ENCODE peak calls at places on chromosomes 3 and 15, in nine cellular contexts. T is heart left ventricle, Q is HCT116, P is A549, H is endothelial cell of umbilical vein, Y is adrenal gland, M is uterus, D is body of pancreas, B is prostate gland. K is an unnamed sample. For H3K4me1, the result is how much of the 10 kb centered on the place peaks cover.

GRCh38 chr15:26842391-26842790 is 24.5 kb upstream of the GABRA5 start:
- DNase-seq in D (no peak), Y (no peak), B (no peak), Q (no peak), M (no peak), P (no peak), H (no peak), T (no peak), K (no peak)

GRCh38 chr3:30332196-30333021 is 274.0 kb upstream of the TGFBR2 start:
- DNase-seq in D (no peak), H (no peak), T (no peak), B (peak), Y (no peak), Q (no peak), P (no peak), M (no peak), K (no peak)

GRCh38 chr3:151146071-151146730 is 56.8 kb downstream of the GPR171 start:
- DNase-seq in Y (peak), D (peak), B (peak), P (peak), T (peak), M (peak), H (peak), Q (peak), K (peak)

GRCh38 chr3:10561162-10561561 is 55.8 kb upstream of the ATP2B2 start:
- DNase-seq in P (no peak), H (no peak), T (peak), Y (no peak), B (no peak), M (no peak), Q (no peak), D (no peak), K (peak)

GRCh38 chr15:83844742-83845141 is 190.8 kb downstream of the ADAMTSL3 start:
- DNase-seq in T (no peak), D (no peak), P (no peak), Y (no peak), M (peak), H (no peak), B (no peak), Q (no peak), K (no peak)

GRCh38 chr3:86245360-86245759 is 745.6 kb downstream of the VGLL3 start:
- DNase-seq in M (no peak), Q (no peak), Y (no peak), P (no peak), B (no peak), T (no peak), H (no peak), D (no peak), K (no peak)

GRCh38 chr3:120284702-120285507 is at the start of gene GPR156:
- DNase-seq in T (no peak), D (no peak), M (no peak), H (no peak), Q (no peak), B (no peak), P (peak), Y (no peak), K (no peak)

GRCh38 chr3:182740710-182741109 is 52.6 kb upstream of the ATP11B start:
- DNase-seq in B (no peak), D (no peak), Q (peak), P (peak), M (no peak), T (no peak), Y (no peak), H (no peak), K (no peak)

GRCh38 chr3:120634539-120634938 is 38.4 kb downstream of the NDUFB4 start:
- DNase-seq in B (no peak), H (no peak), D (no peak), Y (no peak), M (no peak), T (no peak), Q (no peak), P (no peak), K (no peak)

GRCh38 chr3:83934208-83935150 is 1024.3 kb upstream of the CADM2 start:
- DNase-seq in B (peak), T (no peak), H (no peak), Y (no peak), D (no peak), P (peak), M (no peak), Q (no peak), K (no peak)

GRCh38 chr3:174023445-174023844 is 625.9 kb downstream of the NLGN1 start:
- DNase-seq in P (no peak), Q (no peak), M (no peak), B (no peak), T (no peak), D (no peak), Y (no peak), H (no peak), K (no peak)

GRCh38 chr15:85125056-85125661 is 143.5 kb downstream of the PDE8A start:
- DNase-seq in Y (no peak), M (no peak), D (no peak), B (no peak), T (no peak), P (no peak), H (peak), Q (peak), K (no peak)

GRCh38 chr3:5217824-5218595 is 30.5 kb downstream of the EDEM1 start:
- DNase-seq in D (peak), B (no peak), T (no peak), Q (no peak), M (peak), P (no peak), H (no peak), Y (no peak), K (no peak)

GRCh38 chr3:125045965-125046364 is 9.8 kb downstream of the HEG1 start:
- DNase-seq in Y (no peak), H (no peak), Q (no peak), D (no peak), T (no peak), M (no peak), B (no peak), P (no peak), K (no peak)

GRCh38 chr3:20040476-20041196 is 390 bp downstream of the KAT2B start:
- DNase-seq in Q (peak), P (peak), T (peak), M (peak), B (peak), H (peak), D (peak), Y (peak), K (peak)

GRCh38 chr3:169657351-169658124 is 6.0 kb downstream of the MECOM start:
- DNase-seq in H (peak), M (no peak), T (no peak), B (no peak), P (no peak), Q (no peak), Y (no peak), D (peak), K (no peak)

GRCh38 chr3:168624892-168625291 is 529.2 kb upstream of the GOLIM4 start:
- DNase-seq in P (no peak), M (no peak), Q (no peak), B (no peak), T (no peak), Y (no peak), H (no peak), D (no peak), K (no peak)

GRCh38 chr3:72997421-72997961 is 880 bp downstream of the PPP4R2 start:
- DNase-seq in Y (no peak), D (peak), Q (peak), B (no peak), P (peak), M (no peak), T (no peak), H (peak), K (no peak)

GRCh38 chr3:184491011-184491576 is 70.5 kb upstream of the EPHB3 start:
- DNase-seq in P (peak), Q (no peak), B (no peak), H (no peak), Y (no peak), M (no peak), D (peak), T (no peak), K (no peak)

GRCh38 chr3:31196881-31197364 is 302.5 kb upstream of the GADL1 start:
- DNase-seq in B (peak), Q (no peak), H (no peak), Y (peak), T (peak), D (no peak), P (no peak), M (peak), K (no peak)

GRCh38 chr3:123076496-123077418 is 9.9 kb downstream of the PDIA5 start:
- DNase-seq in M (peak), B (peak), T (peak), H (peak), Y (peak), P (no peak), D (peak), Q (no peak), K (no peak)

GRCh38 chr3:116341381-116341780 is 103.9 kb downstream of the LSAMP start:
- DNase-seq in P (no peak), H (no peak), Y (no peak), T (no peak), M (no peak), Q (no peak), D (no peak), B (no peak), K (no peak)

GRCh38 chr3:38479431-38480092 is 16.6 kb upstream of the EXOG start:
- DNase-seq in Y (peak), H (peak), Q (no peak), B (peak), M (peak), P (peak), D (peak), T (peak), K (no peak)

GRCh38 chr3:14507757-14508504 is 32.2 kb downstream of the GRIP2 start:
- DNase-seq in P (no peak), Q (no peak), T (peak), Y (no peak), H (no peak), B (no peak), D (no peak), M (no peak), K (peak)

GRCh38 chr15:25052191-25052999 is 97.6 kb downstream of the SNRPN start:
- DNase-seq in M (peak), D (no peak), B (no peak), T (no peak), Q (no peak), H (no peak), Y (no peak), P (no peak), K (no peak)

GRCh38 chr3:30156586-30157498 is 449.6 kb upstream of the TGFBR2 start:
- DNase-seq in Q (no peak), D (no peak), Y (no peak), P (peak), M (no peak), H (peak), T (no peak), B (no peak), K (no peak)

GRCh38 chr3:156781310-156782230 is 44.6 kb upstream of the LEKR1 start:
- DNase-seq in Q (no peak), T (no peak), H (peak), B (no peak), D (no peak), Y (no peak), P (peak), M (no peak), K (no peak)

GRCh38 chr3:183188895-183189462 is 26.4 kb upstream of the LAMP3 start:
- DNase-seq in T (peak), H (peak), M (no peak), Q (peak), D (peak), B (no peak), P (peak), Y (peak), K (no peak)

GRCh38 chr3:29513236-29513635 is 232.4 kb downstream of the RBMS3 start:
- DNase-seq in M (no peak), P (no peak), H (peak), Q (no peak), Y (peak), B (no peak), T (peak), D (peak), K (no peak)

GRCh38 chr3:149489060-149489690 is 14.7 kb downstream of the TM4SF4 start:
- DNase-seq in T (no peak), P (peak), H (peak), M (no peak), B (no peak), Y (no peak), D (no peak), Q (peak), K (no peak)

GRCh38 chr3:180913582-180914404 is 1.3 kb downstream of the FXR1 start:
- DNase-seq in T (no peak), H (peak), Y (no peak), Q (no peak), P (no peak), B (no peak), D (no peak), M (no peak), K (no peak)

GRCh38 chr15:49752517-49752916 is 131.7 kb downstream of the DTWD1 start:
- DNase-seq in M (no peak), Y (no peak), H (no peak), P (no peak), Q (no peak), D (no peak), B (no peak), T (no peak), K (no peak)

GRCh38 chr15:41574158-41574557 is 15.1 kb downstream of the TYRO3 start:
- DNase-seq in T (no peak), Q (no peak), M (no peak), Y (no peak), H (no peak), D (no peak), B (no peak), P (no peak), K (no peak)
- H3K4me1 ChIP-seq in T (under half), Q (under half), M (under half), Y (under half), H (under half), D (under half), B (under half), P (under half), K (under half)

GRCh38 chr15:75123395-75123794 is 78.3 kb upstream of the C15orf39 start:
- DNase-seq in H (no peak), Y (no peak), T (no peak), P (peak), Q (no peak), D (no peak), M (no peak), B (no peak), K (no peak)

GRCh38 chr15:75130597-75131268 is 70.9 kb upstream of the C15orf39 start:
- DNase-seq in M (no peak), D (no peak), P (no peak), Q (no peak), Y (no peak), B (no peak), T (no peak), H (no peak), K (no peak)

GRCh38 chr15:75129788-75130187 is 71.9 kb upstream of the C15orf39 start:
- DNase-seq in T (no peak), H (no peak), B (no peak), Y (no peak), D (no peak), Q (no peak), P (no peak), M (no peak), K (no peak)

GRCh38 chr15:75125935-75126334 is 75.7 kb upstream of the C15orf39 start:
- DNase-seq in P (no peak), D (no peak), M (no peak), Q (no peak), H (no peak), B (no peak), T (no peak), Y (no peak), K (no peak)

DNA sequence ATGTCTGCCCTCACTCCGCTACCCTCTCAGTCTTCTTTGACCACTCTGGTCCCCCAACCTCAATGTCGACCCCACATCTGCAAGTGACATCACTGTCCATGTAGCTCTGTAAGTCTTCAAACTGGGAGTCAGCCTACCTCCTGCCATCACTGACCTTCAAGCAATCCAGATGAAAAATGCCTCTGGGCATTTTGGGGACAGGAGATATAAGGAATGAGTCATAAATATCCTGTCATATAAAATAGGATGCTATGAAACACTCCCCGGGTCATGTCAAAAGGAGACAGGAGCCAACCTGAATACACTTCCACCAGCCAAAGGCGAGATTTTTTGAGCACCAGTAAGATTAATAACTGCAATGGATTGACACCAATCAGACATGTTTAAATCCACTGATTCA is 74.5 kb upstream of the C15orf39 start:
- DNase-seq in H (no peak), M (no peak), B (no peak), Q (no peak), P (no peak), Y (no peak), T (no peak), D (no peak), K (no peak)
- H3K27ac ChIP-seq in H (no peak), M (no peak), B (no peak), Q (no peak), P (peak), Y (no peak), T (no peak), D (no peak), K (no peak)

GRCh38 chr3:50609071-50609742 is 2.4 kb downstream of the CISH start:
- DNase-seq in B (no peak), T (no peak), Q (no peak), H (no peak), M (no peak), Y (no peak), D (no peak), P (no peak), K (no peak)
- TF ChIP-seq POLR2A in B (no peak), T (no peak), Q (no peak), H (no peak), M (no peak), Y (no peak), D (no peak), P (no peak), K (no peak)

DNA sequence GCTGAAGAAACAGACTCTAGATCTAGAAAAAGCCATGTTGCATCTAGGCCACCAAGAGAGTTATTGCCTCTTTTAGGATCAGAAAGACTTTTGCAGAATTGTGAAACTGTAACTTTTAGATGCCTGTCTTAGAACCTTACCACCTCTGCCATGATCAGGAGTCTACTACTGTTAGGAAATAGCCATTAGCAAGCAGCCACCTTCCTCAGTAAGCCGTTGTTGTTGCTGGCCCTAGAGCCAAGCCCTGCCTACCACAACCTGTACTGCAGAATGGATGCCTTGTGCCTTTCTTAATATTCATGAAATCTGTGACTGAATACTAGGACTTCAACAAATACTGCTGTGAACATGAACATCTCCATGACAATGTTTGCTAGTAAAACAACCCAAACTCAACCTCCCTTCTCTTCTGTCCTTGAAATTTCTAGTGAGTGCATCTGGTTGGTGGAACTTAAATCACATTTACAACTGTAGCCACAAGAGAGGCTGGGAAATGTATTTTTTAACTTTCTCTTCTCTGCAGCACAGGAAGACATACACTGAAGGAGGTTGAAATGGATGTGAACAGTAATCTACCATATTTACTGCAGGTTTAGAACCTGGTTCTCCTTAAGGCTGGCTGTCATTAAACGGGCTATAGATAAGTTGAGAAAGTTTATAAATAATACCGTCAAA is 20.7 kb downstream of the RASA2 start:
- DNase-seq in T (no peak), Q (no peak), B (no peak), H (no peak), Y (no peak), D (no peak), M (no peak), P (no peak), K (no peak)
- H3K4me1 ChIP-seq in T (under half), Q (under half), B (under half), H (under half), Y (under half), D (under half), M (under half), P (under half), K (under half)